ENCODE peak calls at places on chromosome X, in five cellular contexts. W is suprapubic skin, H is spleen, A is sigmoid colon, G is HCT116. N is an unnamed sample.

GRCh38 chrX:11381464-11381863 is 88.3 kb downstream of the AMELX start:
- DNase-seq in A (peak; percentile 71), W (no peak), G (peak; percentile 24), H (no peak), N (peak; percentile 17)

GRCh38 chrX:30561191-30561590 is 16.4 kb downstream of the TASL start:
- DNase-seq in G (no peak), W (no peak), H (no peak), A (no peak), N (peak; percentile 22)

GRCh38 chrX:49230500-49231232 is 2.5 kb downstream of the CACNA1F start:
- DNase-seq in G (no peak), H (peak; percentile 92), A (peak; percentile 76), W (no peak), N (peak; percentile 86)

GRCh38 chrX:43552166-43552565 is 103.9 kb upstream of the MAOA start:
- DNase-seq in H (no peak), W (no peak), A (no peak), G (no peak), N (peak; percentile 20)

GRCh38 chrX:37405954-37406353 is 56.8 kb downstream of the PRRG1 start:
- DNase-seq in G (no peak), A (no peak), W (no peak), H (no peak), N (no peak)

GRCh38 chrX:121755541-121755940 is 708.1 kb downstream of the GLUD2 start:
- DNase-seq in G (no peak), W (no peak), H (no peak), A (no peak), N (no peak)

GRCh38 chrX:130828641-130829040 is 74.4 kb downstream of the ENOX2 start:
- DNase-seq in G (no peak), W (no peak), A (no peak), H (no peak), N (no peak)

GRCh38 chrX:77572322-77572721 is 125.1 kb downstream of the FGF16 start:
- DNase-seq in A (no peak), W (no peak), G (no peak), H (no peak), N (no peak)

GRCh38 chrX:6052111-6052745 is 176.4 kb downstream of the NLGN4X start:
- DNase-seq in H (no peak), G (no peak), W (no peak), A (no peak), N (no peak)

GRCh38 chrX:49176421-49177326 is 5.0 kb downstream of the PLP2 start:
- DNase-seq in H (no peak), W (peak; percentile 68), G (no peak), A (peak; percentile 67), N (no peak)

GRCh38 chrX:111098874-111099273 is 2.9 kb downstream of the PAK3 start:
- DNase-seq in H (peak; percentile 86), A (peak; percentile 67), G (peak; percentile 29), W (no peak), N (peak; percentile 42)

GRCh38 chrX:11103006-11103405 is 8.1 kb upstream of the HCCS start:
- DNase-seq in W (no peak), G (no peak), H (no peak), A (no peak), N (no peak)

GRCh38 chrX:71671938-71672337 is 4.6 kb downstream of the LOC101059915 start:
- DNase-seq in A (no peak), W (no peak), H (peak; percentile 36), G (no peak), N (no peak)

GRCh38 chrX:48703642-48704481 is 7.3 kb downstream of the SUV39H1 start:
- DNase-seq in G (no peak), W (no peak), A (no peak), H (peak; percentile 38), N (no peak)

GRCh38 chrX:112851161-112851779 is 10.6 kb upstream of the AMOT start:
- DNase-seq in H (no peak), W (no peak), A (no peak), G (no peak), N (no peak)

GRCh38 chrX:27633328-27633727 is 43.2 kb downstream of the DCAF8L2 start:
- DNase-seq in A (no peak), G (no peak), H (no peak), W (no peak), N (no peak)

GRCh38 chrX:30835373-30835772 is 53.7 kb downstream of the TAB3 start:
- DNase-seq in G (no peak), W (no peak), H (no peak), A (no peak), N (no peak)

GRCh38 chrX:281166-281999 is at the start of gene PLCXD1:
- DNase-seq in W (peak; percentile 36), A (peak; percentile 52), H (peak; percentile 76), G (no peak), N (no peak)

GRCh38 chrX:71537743-71538142 is 4.8 kb downstream of the OGT start:
- DNase-seq in W (no peak), H (no peak), G (no peak), A (no peak), N (no peak)

GRCh38 chrX:37349131-37350033 is at the start of gene PRRG1:
- DNase-seq in G (peak; percentile 61), A (peak; percentile 87), H (peak; percentile 80), W (peak; percentile 76), N (peak; percentile 77)

GRCh38 chrX:4655743-4656142 is 942.3 kb upstream of the PRKX start:
- DNase-seq in W (no peak), G (no peak), H (no peak), A (no peak), N (no peak)

GRCh38 chrX:139052461-139052860 is 340.9 kb upstream of the FGF13 start:
- DNase-seq in A (no peak), G (no peak), H (no peak), W (no peak), N (no peak)

GRCh38 chrX:103562801-103563200 is 22.5 kb upstream of the TCEAL4 start:
- DNase-seq in G (no peak), A (no peak), H (no peak), W (no peak), N (no peak)

GRCh38 chrX:151505796-151506195 is 57.7 kb upstream of the PASD1 start:
- DNase-seq in W (no peak), A (no peak), H (no peak), G (peak; percentile 8), N (no peak)

DNA sequence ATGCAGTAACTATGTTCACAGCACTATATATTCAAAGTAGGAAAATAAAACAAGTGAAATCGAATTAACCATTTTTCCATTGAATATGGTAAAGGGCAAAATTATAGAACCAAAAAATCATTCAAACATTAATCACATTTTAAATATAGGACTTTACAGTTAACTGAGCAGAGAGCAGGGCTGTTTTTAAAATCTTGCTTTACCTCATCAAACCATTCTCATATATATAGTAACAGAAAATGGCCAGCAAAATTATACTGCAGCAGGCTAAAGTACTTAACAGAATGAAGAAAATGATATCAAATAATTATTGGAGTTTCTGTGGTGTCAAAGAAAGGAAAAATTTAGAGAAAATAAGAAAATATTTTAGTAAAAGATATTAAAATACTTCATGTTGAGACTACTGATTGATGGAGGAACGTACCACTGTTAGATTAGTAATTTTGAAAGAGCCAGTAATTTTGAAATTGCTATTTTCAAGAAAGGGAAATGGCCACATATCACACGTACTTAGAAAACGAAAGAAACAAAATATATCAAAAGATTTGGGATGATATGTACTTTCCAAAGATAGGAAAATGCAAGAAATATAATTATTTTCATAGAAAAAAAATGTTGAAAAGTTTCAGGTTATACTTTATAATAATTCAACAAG is 813.7 kb downstream of the DMD start:
- DNase-seq in A (no peak), G (no peak), W (no peak), H (no peak), N (no peak)
- H3K4me3 ChIP-seq in A (no peak overlapping the region), G (no peak overlapping the region), W (no peak overlapping the region), H (no peak overlapping the region), N (no peak overlapping the region)

GRCh38 chrX:74085642-74086236 is 218.2 kb upstream of the ZCCHC13 start:
- DNase-seq in H (no peak), A (no peak), W (no peak), G (no peak), N (no peak)
- TF ChIP-seq POLR2AphosphoS5 in H (no peak), A (no peak), W (no peak), G (no peak), N (no peak)

DNA sequence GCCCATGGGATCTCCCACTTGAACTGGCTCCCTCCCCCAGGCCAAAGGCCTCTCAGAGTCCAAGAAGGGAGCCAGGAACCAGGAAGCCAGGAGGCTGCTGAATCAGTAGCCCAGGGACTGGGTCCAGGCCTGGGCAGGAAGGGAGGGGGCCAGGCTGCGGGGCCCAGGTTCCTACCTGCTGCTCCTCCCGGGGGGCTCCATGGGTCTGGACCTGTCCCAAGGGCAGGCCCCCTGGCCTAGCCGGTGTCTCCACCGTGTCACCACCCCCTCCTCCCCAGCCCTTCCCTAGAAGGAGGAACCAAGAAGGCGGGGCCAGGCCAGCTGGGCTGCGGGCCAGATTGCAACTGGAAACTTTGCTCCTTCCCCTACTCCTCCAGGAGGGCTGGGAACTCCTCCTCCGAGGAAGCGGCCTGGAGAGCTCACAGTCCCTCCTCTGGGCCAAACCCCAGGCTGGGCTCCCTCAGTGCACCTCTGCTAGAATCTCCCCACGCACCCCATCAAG is at the start of gene IQSEC2:
- DNase-seq in G (peak; percentile 48), W (peak; percentile 92), H (peak; percentile 79), A (peak; percentile 96), N (peak; percentile 89)
- TF ChIP-seq POLR2A in G (no peak), W (no peak), H (no peak), A (no peak), N (peak; percentile 74)

GRCh38 chrX:129524250-129524850 is 1.1 kb upstream of the SMARCA1 start:
- DNase-seq in G (no peak), W (no peak), A (no peak), H (no peak), N (no peak)

GRCh38 chrX:129520151-129520550 is 3.1 kb downstream of the SMARCA1 start:
- DNase-seq in W (no peak), A (no peak), H (no peak), G (no peak), N (no peak)

GRCh38 chrX:129525162-129525561 is 1.9 kb upstream of the SMARCA1 start:
- DNase-seq in W (no peak), G (no peak), A (no peak), H (no peak), N (no peak)

GRCh38 chrX:129522184-129523059 is 868 bp downstream of the SMARCA1 start:
- DNase-seq in A (peak; percentile 80), H (no peak), W (peak; percentile 63), G (peak; percentile 16), N (peak; percentile 31)

GRCh38 chrX:129523076-129524055 is at the start of gene SMARCA1:
- DNase-seq in A (peak; percentile 86), H (peak; percentile 78), W (peak; percentile 68), G (peak; percentile 16), N (peak; percentile 17)
- H3K4me3 ChIP-seq in A (peak within 1 kb of the TSS; percentile 79), H (peak within 1 kb of the TSS; percentile 63), W (peak within 1 kb of the TSS; percentile 64), G (peak within 1 kb of the TSS; percentile 76), N (peak within 1 kb of the TSS; percentile 56)

DNA sequence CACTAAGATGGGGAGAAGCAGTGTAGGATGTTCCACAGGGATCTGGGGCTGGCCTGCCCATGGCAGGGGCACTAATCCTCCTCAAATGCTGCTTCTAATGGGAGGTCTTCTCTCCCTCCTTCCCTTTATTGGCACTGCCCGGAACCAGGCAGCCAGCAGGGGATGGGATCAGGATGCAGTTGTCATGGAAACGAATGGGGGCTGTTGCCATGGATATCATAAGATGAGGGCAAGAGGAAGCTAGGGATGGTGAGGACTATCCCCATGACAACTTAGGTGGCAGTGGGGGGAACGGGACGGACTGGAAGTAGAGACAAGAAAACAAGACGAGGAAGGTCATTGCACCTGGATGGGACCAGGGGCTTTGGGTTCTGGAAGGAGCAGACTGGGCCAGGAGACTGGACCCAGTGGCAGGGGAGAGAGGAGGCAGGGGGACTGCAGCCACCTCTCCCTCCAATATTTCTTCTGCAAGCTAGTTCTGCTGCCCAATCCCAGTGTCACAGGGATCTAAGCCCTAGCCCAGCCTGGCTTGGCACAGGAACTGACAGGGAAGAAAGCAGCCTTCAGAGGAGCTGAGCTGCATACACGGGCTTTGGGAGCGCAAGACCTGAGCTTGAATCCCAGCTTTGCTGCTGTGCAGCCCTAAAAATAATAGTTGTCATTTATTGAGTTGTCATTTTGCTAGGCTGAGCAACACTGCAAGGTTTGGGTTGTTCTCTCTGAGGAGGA is 19.0 kb downstream of the IQSEC2 start:
- DNase-seq in G (no peak), W (no peak), A (peak; percentile 47), H (peak; percentile 49), N (no peak)
- TF ChIP-seq POLR2AphosphoS5 in G (no peak), W (no peak), A (no peak), H (no peak), N (no peak)

N was measured in transverse colon.